ENCODE peak calls at places on chromosomes 2 and 18, in ten cellular contexts. One of them, this sample, is unnamed.

GRCh38 chr18:79380816-79381806 is 14.6 kb upstream of the NFATC1 start:
- DNase-seq in prostate gland: peak; percentile 52
- DNase-seq in suprapubic skin: no peak
- DNase-seq in K562: peak; percentile 62
- DNase-seq in HepG2: peak; percentile 22
- DNase-seq in stomach: peak; percentile 74
- DNase-seq in Panc1: no peak
- DNase-seq in sigmoid colon: peak; percentile 84
- DNase-seq in endothelial cell of umbilical vein: peak; percentile 59
- DNase-seq in GM12878: no peak
- DNase-seq in this sample: no peak

GRCh38 chr2:23503682-23504081 is 118.7 kb downstream of the KLHL29 start:
- DNase-seq in suprapubic skin: no peak
- DNase-seq in K562: no peak
- DNase-seq in HepG2: no peak
- DNase-seq in GM12878: no peak
- DNase-seq in endothelial cell of umbilical vein: no peak
- DNase-seq in sigmoid colon: no peak
- DNase-seq in Panc1: no peak
- DNase-seq in prostate gland: no peak
- DNase-seq in stomach: no peak
- DNase-seq in this sample: no peak

GRCh38 chr2:135997380-135997779 is 12.0 kb upstream of the DARS1 start:
- DNase-seq in K562: no peak
- DNase-seq in Panc1: no peak
- DNase-seq in sigmoid colon: no peak
- DNase-seq in HepG2: peak; percentile 53
- DNase-seq in suprapubic skin: no peak
- DNase-seq in stomach: no peak
- DNase-seq in prostate gland: no peak
- DNase-seq in endothelial cell of umbilical vein: no peak
- DNase-seq in GM12878: no peak
- DNase-seq in this sample: no peak

GRCh38 chr2:216683846-216684245 is 11.5 kb downstream of the IGFBP5 start:
- DNase-seq in stomach: no peak
- DNase-seq in Panc1: no peak
- DNase-seq in GM12878: no peak
- DNase-seq in suprapubic skin: peak; percentile 92
- DNase-seq in K562: no peak
- DNase-seq in endothelial cell of umbilical vein: no peak
- DNase-seq in sigmoid colon: peak; percentile 95
- DNase-seq in HepG2: peak; percentile 61
- DNase-seq in prostate gland: no peak
- DNase-seq in this sample: peak; percentile 92

GRCh38 chr2:240596080-240596460 is 9.5 kb downstream of the CAPN10 start:
- DNase-seq in stomach: no peak
- DNase-seq in prostate gland: no peak
- DNase-seq in sigmoid colon: no peak
- DNase-seq in Panc1: no peak
- DNase-seq in HepG2: no peak
- DNase-seq in suprapubic skin: peak; percentile 66
- DNase-seq in endothelial cell of umbilical vein: no peak
- DNase-seq in GM12878: no peak
- DNase-seq in K562: no peak
- DNase-seq in this sample: no peak

GRCh38 chr2:9941196-9941995 is 10.1 kb upstream of the GRHL1 start:
- DNase-seq in stomach: no peak
- DNase-seq in GM12878: no peak
- DNase-seq in suprapubic skin: no peak
- DNase-seq in sigmoid colon: no peak
- DNase-seq in HepG2: peak; percentile 84
- DNase-seq in Panc1: no peak
- DNase-seq in K562: peak; percentile 52
- DNase-seq in endothelial cell of umbilical vein: no peak
- DNase-seq in prostate gland: no peak
- DNase-seq in this sample: no peak

GRCh38 chr2:88865801-88866353 is 174.4 kb downstream of the RPIA start:
- DNase-seq in Panc1: no peak
- DNase-seq in K562: no peak
- DNase-seq in prostate gland: no peak
- DNase-seq in stomach: no peak
- DNase-seq in GM12878: no peak
- DNase-seq in sigmoid colon: no peak
- DNase-seq in endothelial cell of umbilical vein: no peak
- DNase-seq in suprapubic skin: no peak
- DNase-seq in HepG2: no peak
- DNase-seq in this sample: no peak

GRCh38 chr2:73262108-73262651 is 22.1 kb downstream of the FBXO41 start:
- DNase-seq in GM12878: no peak
- DNase-seq in Panc1: no peak
- DNase-seq in prostate gland: no peak
- DNase-seq in endothelial cell of umbilical vein: no peak
- DNase-seq in stomach: no peak
- DNase-seq in K562: no peak
- DNase-seq in suprapubic skin: no peak
- DNase-seq in HepG2: peak; percentile 97
- DNase-seq in sigmoid colon: no peak
- DNase-seq in this sample: no peak

GRCh38 chr2:26081601-26082000 is 47.7 kb downstream of the RAB10 start:
- DNase-seq in HepG2: no peak
- DNase-seq in stomach: no peak
- DNase-seq in K562: no peak
- DNase-seq in suprapubic skin: no peak
- DNase-seq in Panc1: no peak
- DNase-seq in GM12878: no peak
- DNase-seq in sigmoid colon: no peak
- DNase-seq in endothelial cell of umbilical vein: no peak
- DNase-seq in prostate gland: no peak
- DNase-seq in this sample: no peak

GRCh38 chr2:26077291-26077690 is 43.4 kb downstream of the RAB10 start:
- DNase-seq in prostate gland: no peak
- DNase-seq in stomach: no peak
- DNase-seq in sigmoid colon: no peak
- DNase-seq in HepG2: no peak
- DNase-seq in GM12878: no peak
- DNase-seq in Panc1: no peak
- DNase-seq in endothelial cell of umbilical vein: no peak
- DNase-seq in suprapubic skin: no peak
- DNase-seq in K562: no peak
- DNase-seq in this sample: no peak

GRCh38 chr2:26076001-26076587 is 42.2 kb downstream of the RAB10 start:
- DNase-seq in GM12878: no peak
- DNase-seq in prostate gland: no peak
- DNase-seq in stomach: no peak
- DNase-seq in endothelial cell of umbilical vein: no peak
- DNase-seq in Panc1: no peak
- DNase-seq in suprapubic skin: no peak
- DNase-seq in K562: no peak
- DNase-seq in sigmoid colon: no peak
- DNase-seq in HepG2: peak; percentile 30
- DNase-seq in this sample: no peak

GRCh38 chr2:26080356-26080755 is 46.5 kb downstream of the RAB10 start:
- DNase-seq in HepG2: peak; percentile 93
- DNase-seq in Panc1: no peak
- DNase-seq in suprapubic skin: no peak
- DNase-seq in prostate gland: no peak
- DNase-seq in endothelial cell of umbilical vein: no peak
- DNase-seq in sigmoid colon: no peak
- DNase-seq in K562: no peak
- DNase-seq in GM12878: no peak
- DNase-seq in stomach: no peak
- DNase-seq in this sample: no peak

DNA sequence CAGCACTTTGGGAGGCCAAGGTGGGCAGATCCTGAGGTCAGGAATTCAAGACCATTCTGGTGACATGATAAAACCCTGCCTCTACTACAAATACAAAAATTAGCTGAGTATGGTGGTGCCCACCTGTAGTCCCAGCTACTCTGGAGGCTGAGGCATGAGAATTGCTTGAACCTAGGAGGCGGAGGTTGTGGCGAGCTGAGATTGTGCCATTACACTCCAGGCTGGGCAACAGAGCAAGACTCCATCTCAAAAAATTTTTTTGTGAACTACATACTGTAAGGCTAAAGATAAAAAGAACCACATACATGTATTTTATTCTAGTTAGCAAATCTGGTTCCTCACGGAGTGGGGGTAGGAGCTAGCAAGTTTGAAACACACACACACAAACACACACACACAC is 45.1 kb downstream of the RAB10 start:
- DNase-seq in sigmoid colon: no peak
- DNase-seq in endothelial cell of umbilical vein: no peak
- DNase-seq in HepG2: no peak
- DNase-seq in Panc1: no peak
- DNase-seq in K562: no peak
- DNase-seq in suprapubic skin: no peak
- DNase-seq in GM12878: no peak
- DNase-seq in stomach: no peak
- DNase-seq in prostate gland: no peak
- DNase-seq in this sample: no peak
- H3K9me3 ChIP-seq in sigmoid colon: no peaks in the 10 kb centered on the region
- H3K9me3 ChIP-seq in endothelial cell of umbilical vein: no peaks in the 10 kb centered on the region
- H3K9me3 ChIP-seq in HepG2: peaks cover 11% of the 10 kb centered on the region
- H3K9me3 ChIP-seq in Panc1: no peaks in the 10 kb centered on the region
- H3K9me3 ChIP-seq in K562: peaks cover 26% of the 10 kb centered on the region
- H3K9me3 ChIP-seq in suprapubic skin: no peaks in the 10 kb centered on the region
- H3K9me3 ChIP-seq in GM12878: peaks cover 15% of the 10 kb centered on the region
- H3K9me3 ChIP-seq in stomach: no peaks in the 10 kb centered on the region
- H3K9me3 ChIP-seq in prostate gland: no peaks in the 10 kb centered on the region
- H3K9me3 ChIP-seq in this sample: peaks cover 10% of the 10 kb centered on the region

GRCh38 chr2:36696533-36696932 is at the start of gene VIT:
- DNase-seq in endothelial cell of umbilical vein: peak; percentile 44
- DNase-seq in Panc1: no peak
- DNase-seq in GM12878: no peak
- DNase-seq in prostate gland: no peak
- DNase-seq in sigmoid colon: no peak
- DNase-seq in K562: no peak
- DNase-seq in stomach: no peak
- DNase-seq in suprapubic skin: no peak
- DNase-seq in HepG2: no peak
- DNase-seq in this sample: no peak

GRCh38 chr2:36697424-36698066 is 1.0 kb downstream of the VIT start:
- DNase-seq in suprapubic skin: no peak
- DNase-seq in prostate gland: no peak
- DNase-seq in stomach: no peak
- DNase-seq in sigmoid colon: no peak
- DNase-seq in K562: no peak
- DNase-seq in endothelial cell of umbilical vein: peak; percentile 80
- DNase-seq in GM12878: no peak
- DNase-seq in Panc1: no peak
- DNase-seq in HepG2: no peak
- DNase-seq in this sample: no peak

GRCh38 chr2:36701391-36701795 is 4.9 kb downstream of the VIT start:
- DNase-seq in stomach: no peak
- DNase-seq in K562: no peak
- DNase-seq in endothelial cell of umbilical vein: no peak
- DNase-seq in Panc1: no peak
- DNase-seq in GM12878: no peak
- DNase-seq in suprapubic skin: no peak
- DNase-seq in sigmoid colon: no peak
- DNase-seq in HepG2: no peak
- DNase-seq in prostate gland: peak; percentile 63
- DNase-seq in this sample: no peak

GRCh38 chr2:36700311-36700710 is 3.8 kb downstream of the VIT start:
- DNase-seq in suprapubic skin: no peak
- DNase-seq in sigmoid colon: no peak
- DNase-seq in K562: no peak
- DNase-seq in GM12878: no peak
- DNase-seq in prostate gland: no peak
- DNase-seq in Panc1: no peak
- DNase-seq in endothelial cell of umbilical vein: no peak
- DNase-seq in stomach: no peak
- DNase-seq in HepG2: no peak
- DNase-seq in this sample: no peak

DNA sequence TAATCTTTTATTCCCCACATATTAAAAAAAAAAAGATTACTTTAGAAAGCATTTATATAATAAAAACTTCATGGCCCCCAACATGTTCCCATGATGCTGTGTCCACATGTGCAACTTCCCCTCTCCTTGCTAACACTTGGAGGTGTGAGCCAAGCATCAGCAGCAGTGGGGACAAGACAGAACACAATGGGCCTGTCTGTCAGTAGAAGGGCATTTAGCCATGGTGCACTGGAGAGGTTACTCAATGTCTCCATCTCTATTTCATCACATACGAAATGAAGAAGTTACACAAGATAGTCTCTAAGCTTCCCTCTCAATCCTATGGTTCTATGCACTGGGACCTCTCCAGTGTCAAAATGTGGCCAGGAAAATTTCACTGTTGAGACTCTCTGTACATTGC is 2.5 kb downstream of the VIT start:
- DNase-seq in K562: no peak
- DNase-seq in GM12878: no peak
- DNase-seq in endothelial cell of umbilical vein: no peak
- DNase-seq in HepG2: no peak
- DNase-seq in suprapubic skin: no peak
- DNase-seq in stomach: no peak
- DNase-seq in Panc1: no peak
- DNase-seq in sigmoid colon: peak; percentile 71
- DNase-seq in prostate gland: no peak
- DNase-seq in this sample: no peak
- H3K4me1 ChIP-seq in K562: no peaks in the 10 kb centered on the region
- H3K4me1 ChIP-seq in GM12878: no peaks in the 10 kb centered on the region
- H3K4me1 ChIP-seq in endothelial cell of umbilical vein: peaks cover 30% of the 10 kb centered on the region
- H3K4me1 ChIP-seq in HepG2: peaks cover 7% of the 10 kb centered on the region
- H3K4me1 ChIP-seq in suprapubic skin: peaks cover 9% of the 10 kb centered on the region
- H3K4me1 ChIP-seq in stomach: no peaks in the 10 kb centered on the region
- H3K4me1 ChIP-seq in Panc1: peaks cover 43% of the 10 kb centered on the region
- H3K4me1 ChIP-seq in sigmoid colon: no peaks in the 10 kb centered on the region
- H3K4me1 ChIP-seq in prostate gland: no peaks in the 10 kb centered on the region
- H3K4me1 ChIP-seq in this sample: no peaks in the 10 kb centered on the region

DNA sequence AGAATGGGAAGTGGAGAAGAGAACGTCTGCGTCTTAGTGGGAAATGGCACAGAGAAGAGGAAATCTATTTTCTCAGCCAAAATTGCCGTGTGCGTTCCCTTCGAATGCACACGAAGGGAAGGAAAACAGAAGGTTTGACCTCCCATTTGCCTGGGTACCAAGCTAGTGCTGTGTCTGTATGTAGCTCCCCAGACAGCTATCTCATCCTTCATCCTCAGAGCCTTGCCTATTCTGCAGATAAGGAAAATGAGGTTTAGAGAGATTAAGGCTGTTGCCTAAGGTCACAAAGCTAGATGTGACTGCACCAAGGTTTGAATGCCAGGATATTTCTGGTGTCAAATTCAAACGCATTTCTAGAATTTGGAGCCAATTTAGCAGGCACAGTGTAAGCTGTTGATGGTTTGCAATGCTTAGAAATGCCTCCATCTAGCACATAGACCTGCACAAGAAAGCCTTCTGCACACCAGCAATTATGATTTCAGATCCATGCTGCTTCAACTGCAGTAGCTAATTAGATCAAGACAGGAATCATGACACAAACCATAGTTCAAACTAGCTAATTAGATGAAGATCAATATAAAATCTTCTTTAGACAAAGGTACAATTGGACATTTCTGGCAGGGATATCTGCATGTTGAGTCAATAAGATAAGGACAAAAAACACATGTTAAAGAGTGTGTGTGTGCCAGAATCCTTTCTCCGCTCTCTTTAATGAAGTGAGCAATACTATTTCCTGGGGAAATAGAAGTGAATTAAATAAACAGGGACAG is 115.1 kb downstream of the CMPK2 start:
- DNase-seq in prostate gland: no peak
- DNase-seq in GM12878: no peak
- DNase-seq in stomach: no peak
- DNase-seq in endothelial cell of umbilical vein: no peak
- DNase-seq in Panc1: no peak
- DNase-seq in K562: peak; percentile 3
- DNase-seq in HepG2: no peak
- DNase-seq in suprapubic skin: no peak
- DNase-seq in sigmoid colon: no peak
- DNase-seq in this sample: no peak
- TF ChIP-seq POLR2AphosphoS5 in prostate gland: no peak
- TF ChIP-seq POLR2AphosphoS5 in GM12878: no peak
- TF ChIP-seq POLR2AphosphoS5 in stomach: no peak
- TF ChIP-seq POLR2AphosphoS5 in endothelial cell of umbilical vein: no peak
- TF ChIP-seq POLR2AphosphoS5 in Panc1: no peak
- TF ChIP-seq POLR2AphosphoS5 in K562: no peak
- TF ChIP-seq POLR2AphosphoS5 in HepG2: no peak
- TF ChIP-seq POLR2AphosphoS5 in suprapubic skin: no peak
- TF ChIP-seq POLR2AphosphoS5 in sigmoid colon: no peak
- TF ChIP-seq POLR2AphosphoS5 in this sample: no peak

DNA sequence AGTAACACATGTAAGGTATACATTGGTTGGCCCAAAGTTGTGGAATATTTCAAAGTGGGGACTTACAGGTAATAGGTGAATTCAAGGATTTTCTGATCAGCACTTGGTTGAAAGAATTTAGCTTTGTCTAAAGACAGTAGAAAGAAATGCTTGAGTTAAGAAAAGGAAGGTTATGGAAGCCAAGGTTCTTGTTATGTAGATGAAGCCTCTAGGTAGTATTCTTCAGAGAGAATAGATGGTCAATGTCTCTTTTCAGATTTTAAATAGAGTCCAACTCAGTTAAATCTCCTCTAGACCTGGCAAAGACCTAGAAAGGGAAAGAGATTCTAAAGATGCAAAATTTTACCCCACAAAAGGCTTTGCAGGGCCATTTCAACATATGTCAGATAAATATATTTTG is 157.4 kb downstream of the ANKRD30B start:
- DNase-seq in GM12878: no peak
- DNase-seq in endothelial cell of umbilical vein: no peak
- DNase-seq in suprapubic skin: no peak
- DNase-seq in prostate gland: no peak
- DNase-seq in Panc1: no peak
- DNase-seq in K562: no peak
- DNase-seq in stomach: no peak
- DNase-seq in HepG2: no peak
- DNase-seq in sigmoid colon: no peak
- DNase-seq in this sample: no peak
- H3K9me3 ChIP-seq in GM12878: no peaks in the 10 kb centered on the region
- H3K9me3 ChIP-seq in endothelial cell of umbilical vein: no peaks in the 10 kb centered on the region
- H3K9me3 ChIP-seq in suprapubic skin: no peaks in the 10 kb centered on the region
- H3K9me3 ChIP-seq in prostate gland: no peaks in the 10 kb centered on the region
- H3K9me3 ChIP-seq in Panc1: no peaks in the 10 kb centered on the region
- H3K9me3 ChIP-seq in K562: no peaks in the 10 kb centered on the region
- H3K9me3 ChIP-seq in stomach: no peaks in the 10 kb centered on the region
- H3K9me3 ChIP-seq in HepG2: no peaks in the 10 kb centered on the region
- H3K9me3 ChIP-seq in sigmoid colon: no peaks in the 10 kb centered on the region
- H3K9me3 ChIP-seq in this sample: no peaks in the 10 kb centered on the region